ENCODE peak calls at places on chromosomes 5 and 9, in five cellular contexts. T is astrocyte, Q is upper lobe of right lung, X is lung, D is A673. K is an unnamed sample.

GRCh38 chr9:129221233-129221632 is 43.2 kb upstream of the IER5L start:
- DNase-seq in T (no peak), Q (no peak), X (no peak), D (no peak), K (no peak)

GRCh38 chr5:1793301-1793740 is 6.3 kb downstream of the MRPL36 start:
- DNase-seq in T (peak; percentile 44), Q (no peak), X (no peak), D (no peak), K (no peak)

GRCh38 chr5:3034449-3034848 is 283.0 kb upstream of the IRX2 start:
- DNase-seq in T (no peak), Q (no peak), X (no peak), D (no peak), K (no peak)

GRCh38 chr5:3179220-3179619 is 416.4 kb upstream of the IRX1 start:
- DNase-seq in T (no peak), Q (no peak), X (no peak), D (no peak), K (no peak)

GRCh38 chr5:79191457-79191856 is 44.5 kb upstream of the JMY start:
- DNase-seq in T (no peak), Q (no peak), X (no peak), D (no peak), K (no peak)

GRCh38 chr9:19619221-19619620 is 169.6 kb downstream of the SLC24A2 start:
- DNase-seq in T (no peak), Q (no peak), X (no peak), D (no peak), K (no peak)

GRCh38 chr5:25414746-25415145 is 770.0 kb upstream of the CDH10 start:
- DNase-seq in T (peak; percentile 50), Q (no peak), X (no peak), D (no peak), K (no peak)

GRCh38 chr9:91532325-91532724 is 108.7 kb upstream of the NFIL3 start:
- DNase-seq in T (peak; percentile 16), Q (no peak), X (no peak), D (no peak), K (no peak)

GRCh38 chr5:151351675-151352074 is 4.3 kb upstream of the SLC36A2 start:
- DNase-seq in T (no peak), Q (no peak), X (no peak), D (no peak), K (no peak)

GRCh38 chr9:121670447-121670846 is 19.0 kb downstream of the DAB2IP start:
- DNase-seq in T (peak; percentile 80), Q (no peak), X (no peak), D (no peak), K (no peak)

GRCh38 chr5:65506961-65507360 is 25.2 kb upstream of the ADAMTS6 start:
- DNase-seq in T (peak; percentile 74), Q (no peak), X (no peak), D (peak; percentile 82), K (no peak)

GRCh38 chr9:135000647-135001245 is 83.0 kb upstream of the FCN1 start:
- DNase-seq in T (no peak), Q (peak; percentile 12), X (no peak), D (no peak), K (no peak)
- H3K9me3 ChIP-seq in T (peaks cover 14% of the 10 kb centered on the region), Q (no peaks in the 10 kb centered on the region), X (peaks cover 4% of the 10 kb centered on the region), D (peaks cover 25% of the 10 kb centered on the region), K (peaks cover 19% of the 10 kb centered on the region)

GRCh38 chr9:95511232-95511951 is 5.4 kb downstream of the PTCH1 start:
- DNase-seq in T (no peak), Q (no peak), X (peak; percentile 81), D (peak; percentile 85), K (peak; percentile 47)
- H3K36me3 ChIP-seq in T (no peaks in the 10 kb centered on the region), Q (no peaks in the 10 kb centered on the region), X (no peaks in the 10 kb centered on the region), D (no peaks in the 10 kb centered on the region), K (no peaks in the 10 kb centered on the region)

GRCh38 chr5:68055686-68056085 is 159.9 kb upstream of the PIK3R1 start:
- DNase-seq in T (no peak), Q (no peak), X (no peak), D (no peak), K (no peak)
- TF ChIP-seq CTCF in T (no peak), Q (no peak), X (no peak), D (peak; percentile 26), K (no peak)

GRCh38 chr5:141223112-141223783 is at the start of gene PCDHB14:
- DNase-seq in T (peak; percentile 7), Q (no peak), X (no peak), D (peak; percentile 95), K (no peak)
- H3K9me3 ChIP-seq in T (peaks cover 19% of the 10 kb centered on the region), Q (peaks cover 9% of the 10 kb centered on the region), X (peaks cover 7% of the 10 kb centered on the region), D (peaks cover 18% of the 10 kb centered on the region), K (peaks cover 98% of the 10 kb centered on the region)

DNA sequence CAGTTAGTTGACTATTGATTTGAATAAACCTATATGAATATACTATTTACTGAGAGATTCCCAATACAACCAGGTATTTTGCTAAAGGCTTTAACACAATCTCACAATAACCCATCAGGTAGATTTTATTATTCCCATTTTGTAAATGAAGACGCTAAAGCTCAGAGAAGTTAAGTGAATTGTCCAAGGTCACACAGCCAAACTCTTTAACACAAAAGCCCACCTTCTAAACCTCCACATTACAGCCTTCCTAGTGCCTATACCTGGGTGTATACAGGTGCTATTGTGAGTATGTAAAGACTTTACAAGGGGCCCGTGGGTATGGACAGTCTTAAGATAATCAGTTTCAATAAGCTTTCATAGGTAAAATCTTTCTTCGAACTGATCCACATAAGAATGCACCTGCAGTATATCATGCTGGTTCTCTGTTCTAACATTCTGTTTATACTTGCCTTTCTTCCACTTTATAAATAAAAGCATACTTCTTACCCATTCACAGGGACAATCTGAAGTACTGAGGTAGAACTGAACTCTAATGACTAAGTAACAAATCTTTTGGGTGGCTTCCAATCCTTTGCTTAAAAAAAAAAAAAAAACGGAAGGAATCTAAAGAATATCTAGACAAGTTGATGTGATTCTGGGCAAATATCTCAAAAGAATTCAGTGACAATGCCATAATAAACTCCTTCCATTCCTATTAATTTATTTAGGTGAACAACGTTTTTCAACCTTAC is 59.1 kb downstream of the PJA2 start:
- DNase-seq in T (peak; percentile 36), Q (no peak), X (no peak), D (no peak), K (no peak)
- H3K36me3 ChIP-seq in T (peaks cover 21% of the 10 kb centered on the region), Q (peaks cover 60% of the 10 kb centered on the region), X (peaks cover 12% of the 10 kb centered on the region), D (no peaks in the 10 kb centered on the region), K (no peaks in the 10 kb centered on the region)

DNA sequence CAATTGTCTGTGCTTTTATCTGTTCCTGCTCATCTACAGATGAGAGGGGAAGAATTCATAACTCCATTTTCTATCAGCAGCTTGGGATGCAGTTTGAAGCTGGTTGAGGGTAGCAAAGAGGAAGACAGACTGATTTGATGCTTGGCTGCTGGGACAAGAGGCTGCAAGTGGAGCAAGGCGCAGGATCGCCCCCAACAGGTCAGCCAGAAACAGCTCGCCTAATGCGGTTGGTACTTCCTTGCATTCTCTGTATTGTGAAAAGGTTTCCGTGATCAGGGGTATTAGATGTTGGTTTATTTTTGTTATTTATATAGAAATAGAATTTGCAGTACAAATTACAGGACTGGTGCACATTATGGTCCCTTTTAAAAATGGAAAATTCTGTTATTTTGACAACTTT is 40.6 kb downstream of the ZNF883 start:
- DNase-seq in T (no peak), Q (no peak), X (no peak), D (peak; percentile 36), K (no peak)
- TF ChIP-seq CTCF in T (no peak), Q (peak; percentile 10), X (no peak), D (peak; percentile 53), K (no peak)

DNA sequence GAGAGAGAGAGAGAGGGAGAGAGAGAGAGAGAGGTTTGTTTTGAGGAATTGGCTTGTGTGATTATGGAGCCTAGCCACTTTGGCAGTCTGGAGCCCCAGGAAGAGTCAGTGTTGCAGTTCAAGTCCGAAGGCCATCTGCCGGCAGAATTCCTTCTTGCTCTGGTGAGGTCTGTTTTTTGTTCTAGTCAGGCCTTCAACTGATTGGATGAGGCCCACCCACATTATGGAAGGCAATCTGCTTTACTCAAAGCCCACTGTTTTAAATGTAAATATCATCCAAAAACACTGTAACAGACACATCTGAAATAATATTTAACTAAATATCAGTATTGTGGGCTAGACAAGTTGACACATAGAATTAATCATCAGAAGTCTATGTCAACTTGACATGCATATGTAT is 11.4 kb upstream of the GRM6 start:
- DNase-seq in T (no peak), Q (no peak), X (no peak), D (no peak), K (no peak)
- H3K9me3 ChIP-seq in T (no peaks in the 10 kb centered on the region), Q (no peaks in the 10 kb centered on the region), X (peaks cover 9% of the 10 kb centered on the region), D (peaks cover 5% of the 10 kb centered on the region), K (no peaks in the 10 kb centered on the region)

GRCh38 chr5:449151-449550 is 6.2 kb downstream of the EXOC3 start:
- DNase-seq in T (no peak), Q (no peak), X (no peak), D (no peak), K (no peak)
- H3K36me3 ChIP-seq in T (peaks cover 42% of the 10 kb centered on the region), Q (peaks cover 73% of the 10 kb centered on the region), X (peaks cover 48% of the 10 kb centered on the region), D (peaks cover 76% of the 10 kb centered on the region), K (no peaks in the 10 kb centered on the region)

K was measured in tibial nerve.